ENCODE peak calls at places on chromosomes 4 and X, in ten cellular contexts. M is AG04450; B is CD8-positive, alpha-beta T cell; P is uterus; H is gastrocnemius medialis; N is neural progenitor cell; E is spleen; U is neuronal stem cell; W is brain microvascular endothelial cell; K is H7. V is an unnamed sample. For H3K27me3, the result is how much of the 10 kb centered on the place peaks cover.

GRCh38 chr4:38279650-38280322 is 319.6 kb downstream of the PTTG2 start:
- DNase-seq in M (no peak), P (no peak), W (no peak), B (no peak), H (no peak), N (peak), E (no peak), K (peak), U (no peak), V (no peak)

GRCh38 chrX:13535371-13535770 is 34.0 kb upstream of the EGFL6 start:
- DNase-seq in P (no peak), K (no peak), W (no peak), E (no peak), M (no peak), H (no peak), U (no peak), B (no peak), N (no peak), V (no peak)

GRCh38 chr4:11589676-11590075 is 161.0 kb upstream of the HS3ST1 start:
- DNase-seq in E (no peak), K (no peak), N (no peak), P (no peak), W (peak), U (no peak), M (no peak), H (no peak), B (no peak), V (no peak)

GRCh38 chrX:20637351-20637750 is 370.6 kb upstream of the RPS6KA3 start:
- DNase-seq in H (no peak), E (no peak), N (no peak), U (no peak), W (no peak), K (no peak), P (no peak), B (no peak), M (no peak), V (no peak)

GRCh38 chr4:27684501-27685077 is 823.9 kb downstream of the STIM2 start:
- DNase-seq in B (no peak), P (no peak), N (peak), E (no peak), U (peak), K (peak), W (peak), H (no peak), M (no peak), V (peak)

GRCh38 chr4:19927381-19927780 is 324.3 kb upstream of the SLIT2 start:
- DNase-seq in W (peak), M (no peak), K (no peak), N (no peak), U (no peak), P (no peak), E (no peak), B (no peak), H (no peak), V (no peak)

GRCh38 chr4:4524364-4524763 is 17.5 kb downstream of the STX18 start:
- DNase-seq in K (no peak), B (no peak), H (no peak), P (no peak), W (no peak), N (peak), U (no peak), M (no peak), E (peak), V (peak)

GRCh38 chrX:140822861-140823260 is 113.3 kb downstream of the LINC00632 start:
- DNase-seq in E (no peak), K (no peak), U (no peak), B (no peak), P (no peak), M (no peak), N (no peak), W (no peak), H (no peak), V (no peak)

GRCh38 chr4:53920116-53920515 is 144.3 kb downstream of the CHIC2 start:
- DNase-seq in K (peak), B (no peak), U (no peak), E (no peak), H (no peak), N (no peak), P (no peak), M (no peak), W (no peak), V (no peak)

GRCh38 chrX:67415937-67416336 is 127.9 kb upstream of the AR start:
- DNase-seq in M (no peak), P (no peak), E (no peak), W (no peak), K (no peak), U (no peak), H (no peak), B (no peak), N (no peak), V (no peak)

GRCh38 chr4:28092610-28093009 is 1232.0 kb downstream of the STIM2 start:
- DNase-seq in P (no peak), U (no peak), H (no peak), K (no peak), W (no peak), M (no peak), B (no peak), N (no peak), E (no peak), V (no peak)

GRCh38 chr4:139440971-139441370 is 12.9 kb upstream of the RAB33B start:
- DNase-seq in K (no peak), H (no peak), M (no peak), N (no peak), P (no peak), W (no peak), U (no peak), E (no peak), B (no peak), V (no peak)

GRCh38 chr4:174170091-174170490 is 113.4 kb downstream of the FBXO8 start:
- DNase-seq in K (no peak), P (no peak), H (no peak), U (no peak), W (no peak), M (no peak), B (no peak), N (no peak), E (no peak), V (no peak)

GRCh38 chr4:4416981-4417380 is 30.1 kb downstream of the NSG1 start:
- DNase-seq in E (no peak), N (no peak), M (no peak), W (no peak), U (no peak), B (no peak), P (no peak), K (no peak), H (no peak), V (no peak)

GRCh38 chrX:21806691-21807090 is 32.7 kb upstream of the MBTPS2 start:
- DNase-seq in U (no peak), W (no peak), K (no peak), N (no peak), B (no peak), H (no peak), E (no peak), P (no peak), M (no peak), V (no peak)

GRCh38 chr4:154126276-154126675 is 337.4 kb upstream of the SFRP2 start:
- DNase-seq in W (peak), H (no peak), B (no peak), N (no peak), E (no peak), K (no peak), U (no peak), P (no peak), M (no peak), V (no peak)

GRCh38 chrX:69279234-69279633 is 114.0 kb upstream of the PJA1 start:
- DNase-seq in K (no peak), N (no peak), H (no peak), U (no peak), B (no peak), M (no peak), W (no peak), E (no peak), P (no peak), V (no peak)
- H3K27me3 ChIP-seq in K (under half), N (under half), H (under half), U (under half), B (under half), M (under half), W (under half), E (under half), P (under half), V (under half)

GRCh38 chr4:77652237-77652897 is 46.7 kb downstream of the CXCL13 start:
- DNase-seq in P (no peak), B (no peak), M (no peak), K (no peak), E (no peak), W (no peak), U (no peak), N (no peak), H (no peak), V (no peak)
- H3K4me3 ChIP-seq in P (no peak), B (no peak), M (no peak), K (no peak), E (no peak), W (no peak), U (no peak), N (no peak), H (no peak), V (no peak)

DNA sequence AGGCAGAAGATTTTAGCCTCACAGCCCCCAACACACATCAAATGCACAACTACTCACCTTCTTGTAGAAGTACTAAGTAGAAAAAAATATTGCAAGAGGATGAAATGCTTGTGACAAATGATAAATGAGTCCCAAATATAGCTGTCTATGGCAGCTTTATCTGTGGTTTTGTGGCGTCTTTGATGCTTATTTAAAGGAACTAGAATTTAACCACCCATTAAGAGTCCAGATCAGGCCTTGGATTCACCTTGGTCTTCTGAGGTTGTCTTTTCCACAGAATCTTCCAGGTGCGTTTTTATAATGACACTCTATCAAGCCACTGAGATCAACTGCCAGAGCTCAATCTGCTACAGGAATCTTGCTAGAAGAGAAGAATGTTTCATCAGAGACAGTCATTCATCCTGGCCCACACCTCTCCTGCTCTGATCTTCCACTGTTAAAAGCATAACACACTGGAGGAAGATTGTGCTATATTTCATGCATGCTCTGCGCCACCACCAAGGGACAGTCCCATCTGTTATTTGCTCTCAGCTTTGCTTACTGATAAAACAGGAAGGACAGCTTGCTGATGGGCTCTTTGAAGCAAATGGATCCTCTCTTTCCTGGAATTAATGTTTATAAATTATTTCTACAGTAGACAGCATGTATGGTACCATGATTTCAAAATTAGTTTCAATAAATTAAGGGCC is 144.1 kb downstream of the SLC7A11 start:
- DNase-seq in B (no peak), M (no peak), U (no peak), P (no peak), K (no peak), H (no peak), E (no peak), N (no peak), W (no peak), V (no peak)
- H3K27me3 ChIP-seq in B (under half), M (under half), U (under half), P (under half), K (under half), H (under half), E (under half), N (under half), W (under half), V (under half)

GRCh38 chr4:962231-963208 is 10.8 kb downstream of the DGKQ start:
- DNase-seq in N (no peak), W (no peak), B (no peak), H (no peak), U (no peak), M (no peak), E (peak), K (peak), P (peak), V (no peak)
- H3K4me3 ChIP-seq in N (no peak), W (no peak), B (no peak), H (no peak), U (no peak), M (no peak), E (no peak), K (no peak), P (no peak), V (no peak)

GRCh38 chr4:133146574-133147198 is 2.4 kb upstream of the PCDH10 start:
- DNase-seq in N (peak), K (peak), M (no peak), W (peak), H (no peak), E (peak), U (peak), B (no peak), P (peak), V (peak)
- H3K27me3 ChIP-seq in N (half or more), K (under half), M (under half), W (under half), H (half or more), E (half or more), U (under half), B (under half), P (under half), V (under half)

DNA sequence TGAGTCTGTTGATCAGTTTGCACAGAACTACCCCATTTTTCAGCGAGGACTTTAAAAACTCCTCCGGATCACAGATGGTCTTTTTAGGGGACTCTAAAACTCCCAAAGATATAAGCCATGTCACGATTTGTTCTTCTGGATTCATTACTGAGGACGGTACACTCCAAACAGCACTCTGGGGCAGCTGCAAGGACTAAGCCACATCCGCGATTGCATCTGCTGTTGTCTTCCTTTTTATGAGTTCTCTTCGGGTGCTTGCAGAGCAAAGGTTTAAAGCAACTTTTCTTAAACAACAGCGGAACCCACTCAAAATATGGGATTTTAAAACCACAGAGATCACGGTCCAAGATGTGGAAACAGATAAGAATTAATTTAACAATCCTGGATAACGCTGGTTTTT is at the start of gene ARHGEF6:
- DNase-seq in P (no peak), M (no peak), U (no peak), W (no peak), E (no peak), B (no peak), H (peak), K (no peak), N (no peak), V (peak)
- H3K4me3 ChIP-seq in P (peak), M (no peak), U (no peak), W (peak), E (peak), B (peak), H (peak), K (no peak), N (no peak), V (peak)